ENCODE peak calls at places on chromosome 14, in four cellular contexts. M is lower lobe of right lung, U is mesendoderm, F is HCT116. I is an unnamed sample. For H3K36me3 and H3K27me3, the result is how much of the 10 kb centered on the place peaks cover.

GRCh38 chr14:35818346-35819115 is 7.6 kb upstream of the BRMS1L start:
- DNase-seq in U (peak), F (no peak), M (no peak), I (no peak)

GRCh38 chr14:68235011-68235410 is 415.4 kb downstream of the RAD51B start:
- DNase-seq in M (no peak), U (no peak), F (no peak), I (no peak)

GRCh38 chr14:62445570-62445969 is 599.7 kb downstream of the KCNH5 start:
- DNase-seq in U (no peak), F (no peak), M (no peak), I (no peak)

GRCh38 chr14:75204106-75204505 is 27.7 kb upstream of the TMED10 start:
- DNase-seq in F (no peak), M (no peak), U (no peak), I (peak)

GRCh38 chr14:70237710-70238109 is 49.0 kb upstream of the SLC8A3 start:
- DNase-seq in U (no peak), F (no peak), M (no peak), I (no peak)

GRCh38 chr14:81565441-81566290 is 32.0 kb upstream of the SEL1L start:
- DNase-seq in F (peak), M (no peak), U (peak), I (no peak)

GRCh38 chr14:56487761-56488160 is 91.8 kb upstream of the TMEM260 start:
- DNase-seq in F (no peak), M (no peak), U (no peak), I (no peak)

GRCh38 chr14:38553586-38553985 is 297.7 kb upstream of the CLEC14A start:
- DNase-seq in F (no peak), U (no peak), M (no peak), I (no peak)

GRCh38 chr14:104532191-104532555 is 47.4 kb upstream of the C14orf180 start:
- DNase-seq in F (no peak), M (no peak), U (no peak), I (no peak)

GRCh38 chr14:97010491-97011160 is 213.4 kb downstream of the VRK1 start:
- DNase-seq in U (no peak), M (no peak), F (no peak), I (no peak)

GRCh38 chr14:49194067-49194466 is 392.1 kb downstream of the RPS29 start:
- DNase-seq in U (no peak), F (no peak), M (peak), I (no peak)

GRCh38 chr14:86153480-86153879 is 623.5 kb downstream of the FLRT2 start:
- DNase-seq in F (no peak), U (peak), M (no peak), I (no peak)

GRCh38 chr14:104139460-104140212 is 1.2 kb downstream of the KIF26A start:
- DNase-seq in U (peak), F (no peak), M (peak), I (no peak)

DNA sequence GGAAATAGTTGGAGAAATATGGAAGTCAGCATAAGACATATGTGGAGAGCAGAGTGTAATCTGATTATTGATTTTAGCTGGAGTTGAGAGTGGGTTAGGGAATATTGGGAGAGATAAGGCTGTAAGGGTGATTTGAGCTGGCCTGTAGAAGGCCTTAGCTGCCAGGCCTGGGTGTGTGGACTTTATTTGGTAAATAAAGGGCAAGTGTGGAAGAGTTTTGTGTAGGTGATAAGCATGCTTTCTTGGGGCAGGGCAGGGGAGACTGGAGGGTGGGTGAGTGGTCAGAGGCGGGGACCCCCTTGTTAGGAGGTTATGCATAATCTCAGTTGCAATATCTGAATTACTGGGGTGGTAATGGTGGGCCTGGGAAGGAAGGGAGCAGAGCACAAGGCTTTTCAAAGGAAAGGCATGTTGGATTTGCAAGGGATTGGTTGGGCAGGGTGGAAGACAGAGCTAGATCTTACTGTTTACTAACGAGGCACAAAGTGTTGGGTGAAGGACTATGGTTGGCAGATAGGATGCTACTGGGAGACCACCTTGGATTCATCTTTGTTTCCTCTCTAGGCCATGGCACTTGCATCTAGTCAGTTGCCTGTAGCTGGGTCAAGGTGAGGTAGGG is 5.5 kb downstream of the KHNYN start:
- DNase-seq in F (no peak), U (no peak), M (no peak), I (no peak)
- H3K36me3 ChIP-seq in F (under half), U (under half), M (half or more), I (under half)

DNA sequence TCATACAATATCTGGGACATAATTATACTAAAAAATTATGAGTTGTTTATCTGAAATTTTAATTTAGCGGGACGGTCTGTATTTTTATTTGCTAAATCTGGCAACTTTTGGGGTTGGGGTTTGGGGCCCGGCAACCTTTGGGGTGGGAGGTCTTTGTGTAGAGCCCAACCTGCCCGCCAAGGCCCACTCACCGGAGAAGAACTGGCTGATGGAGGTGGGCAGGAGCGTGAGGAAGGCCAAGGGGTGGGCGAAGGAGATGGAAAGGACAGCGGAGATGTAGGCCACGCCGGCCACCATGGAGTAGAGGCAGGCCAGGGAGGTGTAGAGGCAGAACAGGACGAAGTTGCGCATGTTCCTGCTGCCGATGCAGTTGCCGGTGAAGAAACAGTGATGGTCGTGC is 2.6 kb downstream of the ZDHHC22 start:
- DNase-seq in M (no peak), U (no peak), F (no peak), I (no peak)
- H3K27me3 ChIP-seq in M (half or more), U (under half), F (under half), I (under half)

GRCh38 chr14:90017371-90017770 is 44.4 kb upstream of the KCNK13 start:
- DNase-seq in M (no peak), F (no peak), U (no peak), I (no peak)

GRCh38 chr14:90023176-90023896 is 38.5 kb upstream of the KCNK13 start:
- DNase-seq in M (no peak), U (no peak), F (no peak), I (no peak)

GRCh38 chr14:90024910-90025309 is 36.9 kb upstream of the KCNK13 start:
- DNase-seq in M (no peak), U (no peak), F (no peak), I (no peak)

GRCh38 chr14:90019824-90020523 is 41.8 kb upstream of the KCNK13 start:
- DNase-seq in U (no peak), M (no peak), F (no peak), I (no peak)
- H3K36me3 ChIP-seq in U (under half), M (under half), F (under half), I (under half)

GRCh38 chr14:99260652-99261551 is 11.1 kb downstream of the BCL11B start:
- DNase-seq in F (no peak), U (no peak), M (no peak), I (no peak)

GRCh38 chr14:99258884-99259283 is 13.1 kb downstream of the BCL11B start:
- DNase-seq in M (no peak), F (no peak), U (no peak), I (no peak)

GRCh38 chr14:99258341-99258781 is 13.6 kb downstream of the BCL11B start:
- DNase-seq in U (no peak), M (no peak), F (no peak), I (no peak)

GRCh38 chr14:99259327-99259726 is 12.7 kb downstream of the BCL11B start:
- DNase-seq in F (no peak), U (no peak), M (no peak), I (no peak)

GRCh38 chr14:99260116-99260515 is 11.9 kb downstream of the BCL11B start:
- DNase-seq in M (no peak), U (no peak), F (no peak), I (no peak)
- H3K27me3 ChIP-seq in M (under half), U (under half), F (under half), I (under half)

GRCh38 chr14:21220874-21221477 is 48.3 kb downstream of the HNRNPC start:
- DNase-seq in F (no peak), U (no peak), M (no peak), I (no peak)

GRCh38 chr14:21215879-21216251 is 53.4 kb downstream of the HNRNPC start:
- DNase-seq in U (no peak), F (no peak), M (no peak), I (no peak)

GRCh38 chr14:21215130-21215878 is 53.9 kb downstream of the HNRNPC start:
- DNase-seq in F (no peak), U (no peak), M (no peak), I (no peak)

GRCh38 chr14:21219120-21219519 is 50.1 kb downstream of the HNRNPC start:
- DNase-seq in U (no peak), F (no peak), M (no peak), I (no peak)

GRCh38 chr14:21219561-21220111 is 49.6 kb downstream of the HNRNPC start:
- DNase-seq in U (no peak), F (no peak), M (no peak), I (no peak)
- H3K36me3 ChIP-seq in U (under half), F (half or more), M (half or more), I (under half)

GRCh38 chr14:91138511-91139359 is 24.9 kb downstream of the DGLUCY start:
- DNase-seq in U (peak), F (no peak), M (no peak), I (no peak)

GRCh38 chr14:91142214-91142668 is 28.4 kb downstream of the DGLUCY start:
- DNase-seq in U (no peak), F (no peak), M (no peak), I (no peak)

GRCh38 chr14:91143862-91144261 is 30.0 kb downstream of the DGLUCY start:
- DNase-seq in F (no peak), M (peak), U (no peak), I (no peak)

GRCh38 chr14:91140672-91141071 is 26.8 kb downstream of the DGLUCY start:
- DNase-seq in M (no peak), F (peak), U (peak), I (no peak)

GRCh38 chr14:91139776-91140175 is 25.9 kb downstream of the DGLUCY start:
- DNase-seq in F (no peak), M (no peak), U (no peak), I (no peak)
- H3K27me3 ChIP-seq in F (under half), M (under half), U (under half), I (under half)

GRCh38 chr14:55389330-55389729 is 22.3 kb downstream of the ATG14 start:
- DNase-seq in F (no peak), U (no peak), M (no peak), I (peak)
- H3K36me3 ChIP-seq in F (under half), U (under half), M (half or more), I (under half)

GRCh38 chr14:73234586-73235394 is 2.5 kb upstream of the PAPLN start:
- DNase-seq in U (no peak), F (no peak), M (no peak), I (no peak)

GRCh38 chr14:73237219-73237785 is at the start of gene PAPLN:
- DNase-seq in M (no peak), F (peak), U (peak), I (no peak)

GRCh38 chr14:73235531-73236155 is 1.7 kb upstream of the PAPLN start:
- DNase-seq in F (no peak), U (peak), M (no peak), I (no peak)

GRCh38 chr14:73236752-73237218 is 521 bp upstream of the PAPLN start:
- DNase-seq in M (no peak), F (no peak), U (peak), I (no peak)

DNA sequence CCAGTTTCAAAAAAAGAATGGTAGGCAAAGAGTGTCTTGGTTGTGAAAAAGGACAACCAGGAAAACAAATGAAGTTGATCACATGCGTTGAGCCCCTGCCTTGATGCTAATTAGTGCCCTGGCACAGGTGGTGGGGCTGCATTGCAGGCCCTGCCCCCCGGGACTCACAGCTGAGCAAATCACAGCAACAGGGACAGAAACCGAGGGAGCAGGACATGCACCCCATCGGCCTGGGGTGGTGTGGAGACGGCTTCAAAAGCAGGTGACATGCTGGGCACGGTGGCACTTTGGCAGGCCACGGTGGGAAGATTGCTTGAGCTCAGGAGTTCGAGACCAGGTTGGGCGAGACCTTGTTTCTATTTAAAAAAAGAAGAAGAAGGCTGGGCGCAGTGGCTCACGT is 1.1 kb upstream of the PAPLN start:
- DNase-seq in M (no peak), F (no peak), U (no peak), I (no peak)
- H3K27me3 ChIP-seq in M (under half), F (under half), U (under half), I (under half)

DNA sequence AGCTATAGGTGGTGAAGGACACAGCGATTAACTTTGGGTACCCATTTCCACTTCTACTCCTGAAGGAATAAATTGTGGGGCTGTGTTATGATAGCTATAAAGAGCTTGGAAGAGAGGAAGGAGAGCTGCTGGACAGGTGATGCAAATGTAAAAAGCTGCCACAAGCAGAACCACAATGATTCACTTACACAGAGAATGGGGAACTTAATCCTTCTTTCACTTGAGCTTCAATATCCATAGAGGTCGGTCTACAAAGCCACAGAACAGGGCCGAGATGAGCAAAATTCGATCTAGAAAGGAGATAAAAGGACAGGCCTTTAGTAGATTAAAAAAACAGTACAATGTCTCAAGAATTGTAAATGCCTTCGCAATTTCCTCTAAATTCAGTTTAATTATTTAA is 831.1 kb downstream of the LRFN5 start:
- DNase-seq in M (no peak), U (no peak), F (no peak), I (no peak)
- H3K36me3 ChIP-seq in M (under half), U (under half), F (under half), I (under half)

DNA sequence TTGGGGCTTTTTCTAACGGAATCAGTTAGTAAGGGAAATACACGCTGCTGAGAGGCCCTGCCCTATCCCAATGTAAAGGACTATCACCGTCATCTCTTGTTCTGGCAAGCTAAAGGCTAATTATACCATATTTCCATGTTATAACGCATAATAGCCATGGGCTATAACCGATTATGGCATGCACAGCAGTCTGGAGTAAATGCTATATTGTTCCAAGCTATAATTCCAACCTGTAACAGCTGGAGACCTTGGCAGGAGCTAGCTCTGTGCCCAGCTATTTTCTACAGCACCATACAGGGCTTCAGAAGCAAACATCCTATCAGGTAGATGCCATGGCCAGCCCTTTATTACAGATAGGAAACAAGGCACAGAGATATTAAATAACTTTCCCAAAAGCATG is 26.3 kb downstream of the SYNE3 start:
- DNase-seq in F (no peak), M (no peak), U (no peak), I (no peak)
- H3K27me3 ChIP-seq in F (under half), M (under half), U (under half), I (under half)